ENCODE peak calls at places on chromosomes 4 and X, in seven cellular contexts. One of them, this sample, is unnamed.

GRCh38 chr4:153418581-153418980 is 47.6 kb upstream of the TMEM131L start:
- DNase-seq in MCF 10A: no peak
- DNase-seq in H9: peak
- DNase-seq in fibroblast of the aortic adventitia: peak
- DNase-seq in glutamatergic neuron: no peak
- DNase-seq in epithelial cell of proximal tubule: no peak
- DNase-seq in MM.1S: no peak
- DNase-seq in this sample: no peak

GRCh38 chr4:35754047-35754446 is 490.3 kb downstream of the ARAP2 start:
- DNase-seq in MCF 10A: no peak
- DNase-seq in H9: no peak
- DNase-seq in fibroblast of the aortic adventitia: no peak
- DNase-seq in glutamatergic neuron: no peak
- DNase-seq in epithelial cell of proximal tubule: no peak
- DNase-seq in MM.1S: no peak
- DNase-seq in this sample: no peak

GRCh38 chr4:185567828-185568442 is 32.6 kb upstream of the PDLIM3 start:
- DNase-seq in MCF 10A: no peak
- DNase-seq in H9: no peak
- DNase-seq in fibroblast of the aortic adventitia: no peak
- DNase-seq in glutamatergic neuron: no peak
- DNase-seq in epithelial cell of proximal tubule: no peak
- DNase-seq in MM.1S: no peak
- DNase-seq in this sample: peak

GRCh38 chr4:187436251-187436650 is 559.3 kb upstream of the ZFP42 start:
- DNase-seq in MCF 10A: no peak
- DNase-seq in H9: no peak
- DNase-seq in fibroblast of the aortic adventitia: no peak
- DNase-seq in glutamatergic neuron: no peak
- DNase-seq in epithelial cell of proximal tubule: no peak
- DNase-seq in MM.1S: no peak
- DNase-seq in this sample: no peak

GRCh38 chr4:25367004-25367621 is 9.9 kb upstream of the ANAPC4 start:
- DNase-seq in MCF 10A: peak
- DNase-seq in H9: no peak
- DNase-seq in fibroblast of the aortic adventitia: peak
- DNase-seq in glutamatergic neuron: no peak
- DNase-seq in epithelial cell of proximal tubule: no peak
- DNase-seq in MM.1S: peak
- DNase-seq in this sample: no peak

GRCh38 chr4:92344216-92344615 is 40.5 kb downstream of the GRID2 start:
- DNase-seq in MCF 10A: no peak
- DNase-seq in H9: no peak
- DNase-seq in fibroblast of the aortic adventitia: no peak
- DNase-seq in glutamatergic neuron: no peak
- DNase-seq in epithelial cell of proximal tubule: no peak
- DNase-seq in MM.1S: no peak
- DNase-seq in this sample: no peak

GRCh38 chrX:103187953-103188475 is 26.9 kb upstream of the BEX4 start:
- DNase-seq in MCF 10A: no peak
- DNase-seq in H9: no peak
- DNase-seq in fibroblast of the aortic adventitia: no peak
- DNase-seq in glutamatergic neuron: no peak
- DNase-seq in epithelial cell of proximal tubule: no peak
- DNase-seq in MM.1S: no peak
- DNase-seq in this sample: no peak

GRCh38 chr4:37454263-37454800 is 209.8 kb downstream of the NWD2 start:
- DNase-seq in MCF 10A: no peak
- DNase-seq in H9: no peak
- DNase-seq in fibroblast of the aortic adventitia: no peak
- DNase-seq in glutamatergic neuron: no peak
- DNase-seq in epithelial cell of proximal tubule: no peak
- DNase-seq in MM.1S: no peak
- DNase-seq in this sample: no peak

GRCh38 chr4:119672086-119672485 is 43.5 kb upstream of the PDE5A start:
- DNase-seq in MCF 10A: no peak
- DNase-seq in H9: no peak
- DNase-seq in fibroblast of the aortic adventitia: no peak
- DNase-seq in glutamatergic neuron: no peak
- DNase-seq in epithelial cell of proximal tubule: no peak
- DNase-seq in MM.1S: no peak
- DNase-seq in this sample: no peak

GRCh38 chrX:46597774-46598173 is 24.2 kb downstream of the CHST7 start:
- DNase-seq in MCF 10A: no peak
- DNase-seq in H9: no peak
- DNase-seq in fibroblast of the aortic adventitia: no peak
- DNase-seq in glutamatergic neuron: no peak
- DNase-seq in epithelial cell of proximal tubule: no peak
- DNase-seq in MM.1S: no peak
- DNase-seq in this sample: no peak

GRCh38 chrX:150086371-150086770 is 148.1 kb upstream of the EOLA2 start:
- DNase-seq in MCF 10A: no peak
- DNase-seq in H9: no peak
- DNase-seq in fibroblast of the aortic adventitia: no peak
- DNase-seq in glutamatergic neuron: no peak
- DNase-seq in epithelial cell of proximal tubule: no peak
- DNase-seq in MM.1S: no peak
- DNase-seq in this sample: no peak

GRCh38 chr4:111991797-111992196 is 153.5 kb upstream of the FAM241A start:
- DNase-seq in MCF 10A: peak
- DNase-seq in H9: no peak
- DNase-seq in fibroblast of the aortic adventitia: peak
- DNase-seq in glutamatergic neuron: no peak
- DNase-seq in epithelial cell of proximal tubule: peak
- DNase-seq in MM.1S: no peak
- DNase-seq in this sample: no peak

GRCh38 chrX:13750204-13750603 is 15.7 kb downstream of the OFD1 start:
- DNase-seq in MCF 10A: peak
- DNase-seq in H9: no peak
- DNase-seq in fibroblast of the aortic adventitia: peak
- DNase-seq in glutamatergic neuron: no peak
- DNase-seq in epithelial cell of proximal tubule: no peak
- DNase-seq in MM.1S: peak
- DNase-seq in this sample: no peak

GRCh38 chrX:23637187-23637586 is 30.1 kb upstream of the PRDX4 start:
- DNase-seq in MCF 10A: no peak
- DNase-seq in H9: no peak
- DNase-seq in fibroblast of the aortic adventitia: no peak
- DNase-seq in glutamatergic neuron: no peak
- DNase-seq in epithelial cell of proximal tubule: no peak
- DNase-seq in MM.1S: no peak
- DNase-seq in this sample: no peak

GRCh38 chrX:2538016-2538415 is 37.2 kb upstream of the DHRSX start:
- DNase-seq in MCF 10A: no peak
- DNase-seq in H9: no peak
- DNase-seq in fibroblast of the aortic adventitia: peak
- DNase-seq in glutamatergic neuron: no peak
- DNase-seq in epithelial cell of proximal tubule: no peak
- DNase-seq in MM.1S: no peak
- DNase-seq in this sample: no peak

GRCh38 chr4:24778427-24779225 is 16.7 kb upstream of the SOD3 start:
- DNase-seq in MCF 10A: peak
- DNase-seq in H9: no peak
- DNase-seq in fibroblast of the aortic adventitia: peak
- DNase-seq in glutamatergic neuron: no peak
- DNase-seq in epithelial cell of proximal tubule: no peak
- DNase-seq in MM.1S: no peak
- DNase-seq in this sample: no peak

GRCh38 chr4:80362578-80363181 is 27.1 kb downstream of the CFAP299 start:
- DNase-seq in MCF 10A: peak
- DNase-seq in H9: peak
- DNase-seq in fibroblast of the aortic adventitia: peak
- DNase-seq in glutamatergic neuron: peak
- DNase-seq in epithelial cell of proximal tubule: no peak
- DNase-seq in MM.1S: peak
- DNase-seq in this sample: no peak

DNA sequence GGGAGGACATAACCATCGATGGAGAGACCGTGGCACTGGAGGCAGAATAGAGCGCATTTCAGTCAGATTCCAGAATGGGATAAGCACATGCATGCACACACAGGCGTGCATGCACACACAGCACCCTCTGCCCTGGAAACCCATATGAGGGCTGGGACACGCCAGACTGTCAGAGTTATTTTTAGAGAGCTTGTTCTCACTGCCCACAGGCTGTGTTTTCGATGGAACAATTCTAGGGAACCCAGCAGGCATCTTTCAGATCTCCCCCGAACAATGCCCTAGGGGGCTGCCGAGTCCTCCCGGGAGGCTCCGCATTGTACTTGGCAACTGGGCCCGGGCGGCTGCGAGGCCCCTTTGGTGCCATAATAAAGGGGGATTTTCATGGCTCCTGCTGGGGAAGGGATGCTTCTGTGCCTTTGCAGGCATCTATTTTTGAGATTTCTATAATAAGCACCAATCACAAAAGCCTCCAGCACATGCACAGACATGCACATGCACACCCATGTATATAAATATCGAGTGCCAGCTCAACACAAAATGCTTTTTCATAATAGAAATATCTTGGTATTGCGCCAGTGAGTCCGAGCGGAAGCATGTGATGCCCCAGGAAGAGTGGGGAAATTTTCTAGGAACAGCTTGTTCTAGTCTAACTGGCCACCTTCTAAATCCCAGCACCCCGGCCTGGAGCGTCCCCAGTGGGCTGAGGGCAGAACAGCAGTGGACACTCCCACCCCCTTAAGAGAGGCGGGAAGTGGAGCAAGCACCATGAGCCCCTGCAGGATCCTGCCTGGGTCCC is 88.6 kb downstream of the PHKA2 start:
- DNase-seq in MCF 10A: peak
- DNase-seq in H9: peak
- DNase-seq in fibroblast of the aortic adventitia: peak
- DNase-seq in glutamatergic neuron: no peak
- DNase-seq in epithelial cell of proximal tubule: no peak
- DNase-seq in MM.1S: no peak
- DNase-seq in this sample: no peak
- TF ChIP-seq CTCF in MCF 10A: peak
- TF ChIP-seq CTCF in H9: no peak
- TF ChIP-seq CTCF in fibroblast of the aortic adventitia: peak
- TF ChIP-seq CTCF in glutamatergic neuron: no peak
- TF ChIP-seq CTCF in epithelial cell of proximal tubule: no peak
- TF ChIP-seq CTCF in MM.1S: no peak
- TF ChIP-seq CTCF in this sample: no peak

DNA sequence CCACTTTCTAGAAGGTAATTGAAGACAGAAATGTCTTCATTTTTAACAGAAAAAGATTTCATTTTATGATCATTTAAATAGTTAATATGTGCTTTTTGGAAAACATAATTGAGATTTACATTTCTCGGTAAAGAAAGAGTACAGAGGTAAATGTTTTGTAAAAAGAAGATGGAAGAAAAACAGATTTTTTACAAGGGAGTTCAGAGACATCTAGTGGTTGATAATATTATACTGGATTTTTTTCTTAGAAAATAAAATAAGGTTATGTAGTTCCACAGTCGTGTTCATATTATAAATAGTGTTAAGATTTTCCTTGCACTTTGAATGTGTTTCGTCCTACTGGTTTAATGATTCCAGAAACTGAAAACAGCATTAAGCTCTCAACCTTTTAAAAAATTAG is 60.6 kb downstream of the SMARCA1 start:
- DNase-seq in MCF 10A: no peak
- DNase-seq in H9: no peak
- DNase-seq in fibroblast of the aortic adventitia: no peak
- DNase-seq in glutamatergic neuron: no peak
- DNase-seq in epithelial cell of proximal tubule: no peak
- DNase-seq in MM.1S: peak
- DNase-seq in this sample: no peak
- TF ChIP-seq CTCF in MCF 10A: no peak
- TF ChIP-seq CTCF in H9: peak
- TF ChIP-seq CTCF in fibroblast of the aortic adventitia: peak
- TF ChIP-seq CTCF in glutamatergic neuron: no peak
- TF ChIP-seq CTCF in epithelial cell of proximal tubule: no peak
- TF ChIP-seq CTCF in MM.1S: peak
- TF ChIP-seq CTCF in this sample: no peak

DNA sequence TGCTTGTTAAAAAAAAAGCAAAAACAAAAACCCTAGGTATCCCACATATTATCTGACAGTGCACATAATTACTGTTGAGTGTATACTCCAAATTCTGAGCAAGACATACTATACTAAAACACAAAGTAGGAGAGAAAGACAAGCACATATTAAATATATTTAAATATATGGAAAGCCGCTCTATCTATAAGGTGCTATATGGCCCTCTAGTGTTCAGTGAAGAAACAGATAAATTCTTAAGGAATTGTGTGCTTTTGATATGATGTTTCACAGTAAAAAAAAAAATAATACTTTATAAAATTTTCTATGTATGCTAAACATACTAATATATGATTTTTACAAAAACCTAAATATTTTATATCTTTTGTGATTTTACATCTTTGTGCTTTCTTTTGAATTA is 137.8 kb downstream of the FBXW7 start:
- DNase-seq in MCF 10A: peak
- DNase-seq in H9: no peak
- DNase-seq in fibroblast of the aortic adventitia: peak
- DNase-seq in glutamatergic neuron: no peak
- DNase-seq in epithelial cell of proximal tubule: no peak
- DNase-seq in MM.1S: no peak
- DNase-seq in this sample: no peak
- TF ChIP-seq CTCF in MCF 10A: peak
- TF ChIP-seq CTCF in H9: peak
- TF ChIP-seq CTCF in fibroblast of the aortic adventitia: peak
- TF ChIP-seq CTCF in glutamatergic neuron: peak
- TF ChIP-seq CTCF in epithelial cell of proximal tubule: peak
- TF ChIP-seq CTCF in MM.1S: peak
- TF ChIP-seq CTCF in this sample: peak

DNA sequence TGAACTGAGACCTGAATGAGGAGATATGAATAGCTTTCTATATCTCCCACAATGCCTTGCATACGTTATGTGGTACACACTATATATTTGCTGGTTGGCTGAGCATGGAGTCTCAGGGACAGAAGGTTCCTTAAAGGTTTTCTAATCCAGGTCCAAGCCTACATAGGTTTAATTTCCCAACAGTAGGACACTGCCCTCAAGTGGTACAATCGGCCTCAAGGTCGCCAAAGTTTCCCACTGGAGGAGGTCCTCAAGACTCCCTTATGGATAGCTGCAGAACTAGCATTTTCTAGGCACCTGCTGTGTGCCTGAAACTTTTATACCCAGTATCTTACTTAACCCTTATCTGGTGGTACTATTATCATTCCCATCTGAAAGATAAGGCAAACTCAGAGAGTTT is 21.0 kb upstream of the EFNB1 start:
- DNase-seq in MCF 10A: peak
- DNase-seq in H9: no peak
- DNase-seq in fibroblast of the aortic adventitia: peak
- DNase-seq in glutamatergic neuron: no peak
- DNase-seq in epithelial cell of proximal tubule: no peak
- DNase-seq in MM.1S: no peak
- DNase-seq in this sample: no peak
- TF ChIP-seq CTCF in MCF 10A: peak
- TF ChIP-seq CTCF in H9: peak
- TF ChIP-seq CTCF in fibroblast of the aortic adventitia: peak
- TF ChIP-seq CTCF in glutamatergic neuron: no peak
- TF ChIP-seq CTCF in epithelial cell of proximal tubule: peak
- TF ChIP-seq CTCF in MM.1S: peak
- TF ChIP-seq CTCF in this sample: no peak

GRCh38 chr4:145216532-145216931 is 36.1 kb upstream of the OTUD4 start:
- DNase-seq in MCF 10A: peak
- DNase-seq in H9: no peak
- DNase-seq in fibroblast of the aortic adventitia: peak
- DNase-seq in glutamatergic neuron: no peak
- DNase-seq in epithelial cell of proximal tubule: no peak
- DNase-seq in MM.1S: peak
- DNase-seq in this sample: no peak
- TF ChIP-seq CTCF in MCF 10A: peak
- TF ChIP-seq CTCF in H9: peak
- TF ChIP-seq CTCF in fibroblast of the aortic adventitia: peak
- TF ChIP-seq CTCF in glutamatergic neuron: no peak
- TF ChIP-seq CTCF in epithelial cell of proximal tubule: peak
- TF ChIP-seq CTCF in MM.1S: peak
- TF ChIP-seq CTCF in this sample: no peak